ENCODE peak calls at places on chromosomes 4 and X, in ten cellular contexts. One of them, this sample, is unnamed. For H3K36me3 and H3K9me3, the result is how much of the 10 kb centered on the place peaks cover.

GRCh38 chr4:4875611-4876010 is 16.1 kb downstream of the MSX1 start:
- DNase-seq in left ventricle myocardium inferior: no peak
- DNase-seq in pancreas: no peak
- DNase-seq in A673: no peak
- DNase-seq in uterus: no peak
- DNase-seq in OCI-LY7: no peak
- DNase-seq in SJCRH30: no peak
- DNase-seq in SJSA1: no peak
- DNase-seq in cardiac muscle cell: no peak
- DNase-seq in upper lobe of left lung: no peak
- DNase-seq in this sample: no peak

GRCh38 chrX:110045988-110046387 is 43.1 kb downstream of the TMEM164 start:
- DNase-seq in left ventricle myocardium inferior: no peak
- DNase-seq in pancreas: peak
- DNase-seq in A673: peak
- DNase-seq in uterus: no peak
- DNase-seq in OCI-LY7: no peak
- DNase-seq in SJCRH30: no peak
- DNase-seq in SJSA1: no peak
- DNase-seq in cardiac muscle cell: peak
- DNase-seq in upper lobe of left lung: no peak
- DNase-seq in this sample: no peak

GRCh38 chr4:167779280-167779679 is 313.1 kb upstream of the ANXA10 start:
- DNase-seq in left ventricle myocardium inferior: no peak
- DNase-seq in pancreas: no peak
- DNase-seq in A673: no peak
- DNase-seq in uterus: no peak
- DNase-seq in OCI-LY7: no peak
- DNase-seq in SJCRH30: no peak
- DNase-seq in SJSA1: no peak
- DNase-seq in cardiac muscle cell: no peak
- DNase-seq in upper lobe of left lung: no peak
- DNase-seq in this sample: no peak

GRCh38 chr4:96698891-96699290 is 859.0 kb downstream of the PDHA2 start:
- DNase-seq in left ventricle myocardium inferior: no peak
- DNase-seq in pancreas: no peak
- DNase-seq in A673: peak
- DNase-seq in uterus: no peak
- DNase-seq in OCI-LY7: no peak
- DNase-seq in SJCRH30: no peak
- DNase-seq in SJSA1: no peak
- DNase-seq in cardiac muscle cell: no peak
- DNase-seq in upper lobe of left lung: no peak
- DNase-seq in this sample: no peak

GRCh38 chrX:22366166-22366702 is 93.5 kb downstream of the CBLL2 start:
- DNase-seq in left ventricle myocardium inferior: no peak
- DNase-seq in pancreas: no peak
- DNase-seq in A673: no peak
- DNase-seq in uterus: no peak
- DNase-seq in OCI-LY7: no peak
- DNase-seq in SJCRH30: no peak
- DNase-seq in SJSA1: no peak
- DNase-seq in cardiac muscle cell: no peak
- DNase-seq in upper lobe of left lung: no peak
- DNase-seq in this sample: no peak

GRCh38 chr4:7358100-7358735 is 76.5 kb downstream of the PSAPL1 start:
- DNase-seq in left ventricle myocardium inferior: peak
- DNase-seq in pancreas: no peak
- DNase-seq in A673: peak
- DNase-seq in uterus: peak
- DNase-seq in OCI-LY7: no peak
- DNase-seq in SJCRH30: no peak
- DNase-seq in SJSA1: no peak
- DNase-seq in cardiac muscle cell: no peak
- DNase-seq in upper lobe of left lung: no peak
- DNase-seq in this sample: no peak

GRCh38 chr4:185112104-185112503 is 31.0 kb upstream of the SLC25A4 start:
- DNase-seq in left ventricle myocardium inferior: no peak
- DNase-seq in pancreas: peak
- DNase-seq in A673: no peak
- DNase-seq in uterus: peak
- DNase-seq in OCI-LY7: no peak
- DNase-seq in SJCRH30: peak
- DNase-seq in SJSA1: peak
- DNase-seq in cardiac muscle cell: peak
- DNase-seq in upper lobe of left lung: no peak
- DNase-seq in this sample: no peak

GRCh38 chrX:136176399-136176825 is 29.1 kb downstream of the FHL1 start:
- DNase-seq in left ventricle myocardium inferior: no peak
- DNase-seq in pancreas: no peak
- DNase-seq in A673: no peak
- DNase-seq in uterus: peak
- DNase-seq in OCI-LY7: no peak
- DNase-seq in SJCRH30: no peak
- DNase-seq in SJSA1: peak
- DNase-seq in cardiac muscle cell: no peak
- DNase-seq in upper lobe of left lung: no peak
- DNase-seq in this sample: no peak

GRCh38 chrX:130171446-130172126 is at the start of gene RAB33A:
- DNase-seq in left ventricle myocardium inferior: peak
- DNase-seq in pancreas: no peak
- DNase-seq in A673: peak
- DNase-seq in uterus: peak
- DNase-seq in OCI-LY7: no peak
- DNase-seq in SJCRH30: no peak
- DNase-seq in SJSA1: no peak
- DNase-seq in cardiac muscle cell: peak
- DNase-seq in upper lobe of left lung: peak
- DNase-seq in this sample: peak

GRCh38 chr4:130747842-130748241 is 1651.9 kb downstream of the C4orf33 start:
- DNase-seq in left ventricle myocardium inferior: no peak
- DNase-seq in pancreas: no peak
- DNase-seq in A673: peak
- DNase-seq in uterus: no peak
- DNase-seq in OCI-LY7: peak
- DNase-seq in SJCRH30: no peak
- DNase-seq in SJSA1: no peak
- DNase-seq in cardiac muscle cell: no peak
- DNase-seq in upper lobe of left lung: no peak
- DNase-seq in this sample: no peak

GRCh38 chr4:8916914-8917305 is 45.3 kb upstream of the HMX1 start:
- DNase-seq in left ventricle myocardium inferior: no peak
- DNase-seq in pancreas: no peak
- DNase-seq in A673: no peak
- DNase-seq in uterus: no peak
- DNase-seq in OCI-LY7: no peak
- DNase-seq in SJCRH30: no peak
- DNase-seq in SJSA1: no peak
- DNase-seq in cardiac muscle cell: no peak
- DNase-seq in upper lobe of left lung: no peak
- DNase-seq in this sample: no peak

GRCh38 chrX:123803331-123803983 is 56.4 kb upstream of the XIAP start:
- DNase-seq in left ventricle myocardium inferior: no peak
- DNase-seq in pancreas: no peak
- DNase-seq in A673: peak
- DNase-seq in uterus: no peak
- DNase-seq in OCI-LY7: peak
- DNase-seq in SJCRH30: peak
- DNase-seq in SJSA1: peak
- DNase-seq in cardiac muscle cell: peak
- DNase-seq in upper lobe of left lung: no peak
- DNase-seq in this sample: peak

GRCh38 chr4:128376958-128377357 is 89.3 kb upstream of the PGRMC2 start:
- DNase-seq in left ventricle myocardium inferior: no peak
- DNase-seq in pancreas: no peak
- DNase-seq in A673: no peak
- DNase-seq in uterus: no peak
- DNase-seq in OCI-LY7: no peak
- DNase-seq in SJCRH30: no peak
- DNase-seq in SJSA1: no peak
- DNase-seq in cardiac muscle cell: no peak
- DNase-seq in upper lobe of left lung: no peak
- DNase-seq in this sample: no peak

GRCh38 chrX:103540145-103540544 is 20.9 kb upstream of the RAB40A start:
- DNase-seq in left ventricle myocardium inferior: no peak
- DNase-seq in pancreas: no peak
- DNase-seq in A673: no peak
- DNase-seq in uterus: no peak
- DNase-seq in OCI-LY7: no peak
- DNase-seq in SJCRH30: no peak
- DNase-seq in SJSA1: no peak
- DNase-seq in cardiac muscle cell: no peak
- DNase-seq in upper lobe of left lung: no peak
- DNase-seq in this sample: no peak

GRCh38 chrX:132615396-132616131 is 126.7 kb upstream of the MBNL3 start:
- DNase-seq in left ventricle myocardium inferior: no peak
- DNase-seq in pancreas: peak
- DNase-seq in A673: peak
- DNase-seq in uterus: peak
- DNase-seq in OCI-LY7: peak
- DNase-seq in SJCRH30: peak
- DNase-seq in SJSA1: no peak
- DNase-seq in cardiac muscle cell: peak
- DNase-seq in upper lobe of left lung: no peak
- DNase-seq in this sample: peak

GRCh38 chrX:149569770-149570169 is 17.5 kb downstream of the MAGEA9B start:
- DNase-seq in left ventricle myocardium inferior: no peak
- DNase-seq in pancreas: no peak
- DNase-seq in A673: no peak
- DNase-seq in uterus: no peak
- DNase-seq in OCI-LY7: no peak
- DNase-seq in SJCRH30: no peak
- DNase-seq in SJSA1: no peak
- DNase-seq in cardiac muscle cell: no peak
- DNase-seq in upper lobe of left lung: no peak
- DNase-seq in this sample: no peak

GRCh38 chrX:132685276-132685675 is 196.4 kb upstream of the MBNL3 start:
- DNase-seq in left ventricle myocardium inferior: no peak
- DNase-seq in pancreas: no peak
- DNase-seq in A673: no peak
- DNase-seq in uterus: no peak
- DNase-seq in OCI-LY7: no peak
- DNase-seq in SJCRH30: no peak
- DNase-seq in SJSA1: no peak
- DNase-seq in cardiac muscle cell: no peak
- DNase-seq in upper lobe of left lung: no peak
- DNase-seq in this sample: no peak

GRCh38 chr4:30882443-30882842 is 162.3 kb downstream of the PCDH7 start:
- DNase-seq in left ventricle myocardium inferior: no peak
- DNase-seq in pancreas: no peak
- DNase-seq in A673: no peak
- DNase-seq in uterus: no peak
- DNase-seq in OCI-LY7: no peak
- DNase-seq in SJCRH30: no peak
- DNase-seq in SJSA1: no peak
- DNase-seq in cardiac muscle cell: no peak
- DNase-seq in upper lobe of left lung: no peak
- DNase-seq in this sample: no peak

GRCh38 chr4:168689791-168690190 is 192.9 kb downstream of the PALLD start:
- DNase-seq in left ventricle myocardium inferior: no peak
- DNase-seq in pancreas: no peak
- DNase-seq in A673: no peak
- DNase-seq in uterus: no peak
- DNase-seq in OCI-LY7: no peak
- DNase-seq in SJCRH30: no peak
- DNase-seq in SJSA1: no peak
- DNase-seq in cardiac muscle cell: no peak
- DNase-seq in upper lobe of left lung: no peak
- DNase-seq in this sample: no peak

GRCh38 chrX:47215291-47215900 is 3.1 kb upstream of the CDK16 start:
- DNase-seq in left ventricle myocardium inferior: no peak
- DNase-seq in pancreas: no peak
- DNase-seq in A673: no peak
- DNase-seq in uterus: no peak
- DNase-seq in OCI-LY7: no peak
- DNase-seq in SJCRH30: no peak
- DNase-seq in SJSA1: no peak
- DNase-seq in cardiac muscle cell: no peak
- DNase-seq in upper lobe of left lung: no peak
- DNase-seq in this sample: no peak
- H3K36me3 ChIP-seq in left ventricle myocardium inferior: half or more
- H3K36me3 ChIP-seq in pancreas: under half
- H3K36me3 ChIP-seq in A673: half or more
- H3K36me3 ChIP-seq in uterus: under half
- H3K36me3 ChIP-seq in OCI-LY7: half or more
- H3K36me3 ChIP-seq in SJCRH30: under half
- H3K36me3 ChIP-seq in SJSA1: half or more
- H3K36me3 ChIP-seq in cardiac muscle cell: under half
- H3K36me3 ChIP-seq in upper lobe of left lung: half or more
- H3K36me3 ChIP-seq in this sample: under half

GRCh38 chrX:2220829-2221567 is 279.8 kb downstream of the DHRSX start:
- DNase-seq in left ventricle myocardium inferior: no peak
- DNase-seq in pancreas: no peak
- DNase-seq in A673: no peak
- DNase-seq in uterus: no peak
- DNase-seq in OCI-LY7: no peak
- DNase-seq in SJCRH30: no peak
- DNase-seq in SJSA1: no peak
- DNase-seq in cardiac muscle cell: no peak
- DNase-seq in upper lobe of left lung: no peak
- DNase-seq in this sample: no peak
- H3K9me3 ChIP-seq in left ventricle myocardium inferior: half or more
- H3K9me3 ChIP-seq in pancreas: under half
- H3K9me3 ChIP-seq in A673: under half
- H3K9me3 ChIP-seq in uterus: under half
- H3K9me3 ChIP-seq in OCI-LY7: under half
- H3K9me3 ChIP-seq in SJCRH30: under half
- H3K9me3 ChIP-seq in SJSA1: under half
- H3K9me3 ChIP-seq in cardiac muscle cell: under half
- H3K9me3 ChIP-seq in upper lobe of left lung: under half
- H3K9me3 ChIP-seq in this sample: under half

GRCh38 chr4:147860960-147861359 is 129.1 kb downstream of the ARHGAP10 start:
- DNase-seq in left ventricle myocardium inferior: no peak
- DNase-seq in pancreas: no peak
- DNase-seq in A673: no peak
- DNase-seq in uterus: no peak
- DNase-seq in OCI-LY7: no peak
- DNase-seq in SJCRH30: no peak
- DNase-seq in SJSA1: no peak
- DNase-seq in cardiac muscle cell: no peak
- DNase-seq in upper lobe of left lung: peak
- DNase-seq in this sample: no peak
- H3K27ac ChIP-seq in left ventricle myocardium inferior: peak
- H3K27ac ChIP-seq in pancreas: no peak
- H3K27ac ChIP-seq in A673: no peak
- H3K27ac ChIP-seq in uterus: no peak
- H3K27ac ChIP-seq in OCI-LY7: no peak
- H3K27ac ChIP-seq in SJCRH30: no peak
- H3K27ac ChIP-seq in SJSA1: no peak
- H3K27ac ChIP-seq in cardiac muscle cell: no peak
- H3K27ac ChIP-seq in upper lobe of left lung: no peak
- H3K27ac ChIP-seq in this sample: no peak

DNA sequence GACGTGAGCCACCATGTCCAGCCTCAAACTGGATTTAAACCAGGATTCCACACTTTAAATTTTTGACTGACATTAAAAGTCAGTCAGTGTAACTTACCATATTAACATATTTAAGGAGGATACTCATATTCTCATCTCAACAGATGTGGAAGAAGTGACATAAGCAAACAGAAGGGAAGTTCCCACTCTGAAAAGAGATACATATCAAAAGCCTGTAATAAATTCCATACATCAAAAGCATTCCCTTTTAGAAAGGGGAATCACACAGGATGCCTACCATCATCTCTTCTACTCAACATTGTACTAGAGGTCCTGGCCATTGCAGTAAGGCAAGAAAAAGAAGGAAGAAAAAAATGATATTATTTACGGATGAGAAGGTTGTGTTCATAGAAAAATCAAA is 618.2 kb upstream of the DIPK2B start:
- DNase-seq in left ventricle myocardium inferior: no peak
- DNase-seq in pancreas: no peak
- DNase-seq in A673: no peak
- DNase-seq in uterus: no peak
- DNase-seq in OCI-LY7: no peak
- DNase-seq in SJCRH30: no peak
- DNase-seq in SJSA1: no peak
- DNase-seq in cardiac muscle cell: no peak
- DNase-seq in upper lobe of left lung: no peak
- DNase-seq in this sample: no peak
- H3K36me3 ChIP-seq in left ventricle myocardium inferior: under half
- H3K36me3 ChIP-seq in pancreas: under half
- H3K36me3 ChIP-seq in A673: under half
- H3K36me3 ChIP-seq in uterus: under half
- H3K36me3 ChIP-seq in OCI-LY7: under half
- H3K36me3 ChIP-seq in SJCRH30: under half
- H3K36me3 ChIP-seq in SJSA1: under half
- H3K36me3 ChIP-seq in cardiac muscle cell: under half
- H3K36me3 ChIP-seq in upper lobe of left lung: under half
- H3K36me3 ChIP-seq in this sample: under half